ENCODE peak calls at places on chromosome 22, in nine cellular contexts. A is prostate gland, S is suprapubic skin, J is upper lobe of left lung, X is spleen, D is HCT116, Z is K562, N is Panc1, U is GM23338. G is an unnamed sample.

GRCh38 chr22:17547995-17548755 is 15.1 kb upstream of the SLC25A18 start:
- DNase-seq in A (no peak), S (no peak), J (no peak), X (no peak), D (no peak), Z (peak; percentile 20), N (no peak), U (no peak), G (no peak)

GRCh38 chr22:17108256-17109112 is 12.7 kb downstream of the TMEM121B start:
- DNase-seq in A (no peak), S (no peak), J (no peak), X (peak; percentile 81), D (no peak), Z (no peak), N (no peak), U (no peak), G (no peak)

GRCh38 chr22:47337161-47337621 is 574.7 kb downstream of the TBC1D22A start:
- DNase-seq in A (peak; percentile 59), S (no peak), J (no peak), X (no peak), D (peak; percentile 76), Z (peak; percentile 4), N (peak; percentile 65), U (no peak), G (peak; percentile 56)

GRCh38 chr22:29665486-29665885 is 54.3 kb upstream of the CABP7 start:
- DNase-seq in A (no peak), S (no peak), J (no peak), X (no peak), D (no peak), Z (no peak), N (no peak), U (no peak), G (no peak)

GRCh38 chr22:25027052-25027525 is 74.6 kb downstream of the KIAA1671 start:
- DNase-seq in A (no peak), S (no peak), J (no peak), X (no peak), D (no peak), Z (no peak), N (no peak), U (no peak), G (no peak)

GRCh38 chr22:35894937-35895708 is 133.5 kb downstream of the RBFOX2 start:
- DNase-seq in A (peak; percentile 51), S (no peak), J (no peak), X (no peak), D (no peak), Z (no peak), N (no peak), U (no peak), G (peak; percentile 45)

GRCh38 chr22:17969732-17970131 is 54.6 kb downstream of the MICAL3 start:
- DNase-seq in A (no peak), S (no peak), J (no peak), X (peak; percentile 54), D (no peak), Z (no peak), N (no peak), U (no peak), G (no peak)

GRCh38 chr22:22460060-22460459 is 48.5 kb downstream of the ZNF280B start:
- DNase-seq in A (no peak), S (no peak), J (no peak), X (no peak), D (no peak), Z (no peak), N (no peak), U (no peak), G (no peak)

GRCh38 chr22:41576877-41577276 is 12.8 kb downstream of the PMM1 start:
- DNase-seq in A (no peak), S (no peak), J (peak; percentile 32), X (no peak), D (peak; percentile 35), Z (peak; percentile 78), N (no peak), U (peak; percentile 95), G (no peak)

GRCh38 chr22:17948101-17948500 is 76.3 kb downstream of the MICAL3 start:
- DNase-seq in A (no peak), S (no peak), J (peak; percentile 17), X (no peak), D (no peak), Z (no peak), N (no peak), U (no peak), G (no peak)

GRCh38 chr22:30705710-30706651 is 11.3 kb downstream of the OSBP2 start:
- DNase-seq in A (no peak), S (no peak), J (no peak), X (peak; percentile 22), D (peak; percentile 70), Z (no peak), N (no peak), U (no peak), G (no peak)

GRCh38 chr22:44580176-44580575 is 82.1 kb upstream of the RTL6 start:
- DNase-seq in A (no peak), S (no peak), J (peak; percentile 8), X (peak; percentile 44), D (no peak), Z (no peak), N (no peak), U (no peak), G (no peak)

GRCh38 chr22:23542933-23543332 is 37.2 kb downstream of the IGLL1 start:
- DNase-seq in A (no peak), S (no peak), J (no peak), X (no peak), D (no peak), Z (no peak), N (no peak), U (no peak), G (no peak)

GRCh38 chr22:35376728-35377472 is 4.0 kb upstream of the HMOX1 start:
- DNase-seq in A (peak; percentile 91), S (peak; percentile 97), J (peak; percentile 97), X (peak; percentile 93), D (peak; percentile 83), Z (peak; percentile 95), N (peak; percentile 75), U (peak; percentile 100), G (peak; percentile 95)

GRCh38 chr22:25282346-25282670 is 62.9 kb downstream of the CRYBB2 start:
- DNase-seq in A (no peak), S (no peak), J (no peak), X (no peak), D (no peak), Z (no peak), N (no peak), U (peak; percentile 81), G (no peak)

GRCh38 chr22:28541137-28541536 is 138.5 kb downstream of the TTC28 start:
- DNase-seq in A (no peak), S (no peak), J (no peak), X (no peak), D (no peak), Z (no peak), N (no peak), U (peak; percentile 44), G (no peak)

GRCh38 chr22:47167056-47167455 is 404.6 kb downstream of the TBC1D22A start:
- DNase-seq in A (no peak), S (peak; percentile 25), J (peak; percentile 15), X (peak; percentile 40), D (no peak), Z (no peak), N (no peak), U (no peak), G (peak; percentile 14)

GRCh38 chr22:28943501-28943879 is 60.1 kb downstream of the ZNRF3 start:
- DNase-seq in A (no peak), S (no peak), J (peak; percentile 42), X (no peak), D (no peak), Z (no peak), N (no peak), U (no peak), G (no peak)

DNA sequence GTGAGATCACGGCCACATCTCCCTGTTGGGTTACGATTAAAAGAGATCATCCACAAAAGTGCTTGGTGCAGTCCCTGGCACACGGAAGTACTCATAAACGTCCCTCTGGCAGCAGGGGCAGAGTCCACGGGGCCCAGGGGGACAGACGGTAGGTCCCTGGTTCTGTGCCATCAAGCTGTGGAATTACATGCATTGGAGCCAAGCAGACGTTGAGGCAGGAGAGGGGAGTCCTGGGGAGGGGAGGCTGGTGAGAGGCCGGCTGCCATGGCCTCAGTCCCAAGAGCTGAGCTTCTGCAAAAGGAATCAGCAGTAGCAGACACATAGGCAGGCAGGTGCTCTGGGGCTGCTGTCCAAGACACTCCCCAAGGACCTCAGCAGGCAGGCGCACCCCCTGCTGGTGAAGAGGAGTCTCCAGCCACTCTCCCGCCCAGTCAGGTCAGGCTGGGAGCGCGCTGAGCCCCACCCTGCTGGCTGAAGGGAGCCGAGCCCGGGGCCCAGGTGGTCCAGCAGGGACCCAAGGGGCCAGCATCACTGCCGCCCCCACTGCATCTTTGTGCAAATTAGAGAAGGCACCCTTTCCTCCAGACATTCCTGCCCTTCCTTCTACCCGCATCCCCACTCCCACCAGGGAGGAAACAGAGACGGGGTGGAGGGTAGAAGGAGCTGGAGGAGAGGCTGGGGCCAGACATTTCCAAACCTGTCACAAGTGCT is 7.6 kb upstream of the KCTD17 start:
- DNase-seq in A (peak; percentile 76), S (no peak), J (peak; percentile 87), X (peak; percentile 89), D (peak; percentile 47), Z (peak; percentile 73), N (peak; percentile 24), U (peak; percentile 68), G (peak; percentile 71)
- H3K4me1 ChIP-seq in A (no peaks in the 10 kb centered on the region), S (peaks cover 13% of the 10 kb centered on the region), J (peaks cover 20% of the 10 kb centered on the region), X (peaks cover 24% of the 10 kb centered on the region), D (peaks cover 6% of the 10 kb centered on the region), Z (no peaks in the 10 kb centered on the region), N (no peaks in the 10 kb centered on the region), U (no peaks in the 10 kb centered on the region), G (no peaks in the 10 kb centered on the region)

GRCh38 chr22:45969414-45969799 is 7.6 kb downstream of the WNT7B start:
- DNase-seq in A (no peak), S (no peak), J (no peak), X (no peak), D (no peak), Z (no peak), N (no peak), U (peak; percentile 50), G (no peak)
- TF ChIP-seq CTCF in A (no peak), S (no peak), J (no peak), X (no peak), D (peak; percentile 53), Z (no peak), N (peak; percentile 22), U (peak; percentile 22), G (no peak)

GRCh38 chr22:39530692-39531331 is 1.7 kb downstream of the RPS19BP1 start:
- DNase-seq in A (no peak), S (no peak), J (no peak), X (no peak), D (no peak), Z (peak; percentile 86), N (no peak), U (peak; percentile 89), G (no peak)
- TF ChIP-seq POLR2AphosphoS5 in A (no peak), S (no peak), J (no peak), X (no peak), D (no peak), Z (no peak), N (no peak), U (no peak), G (no peak)

DNA sequence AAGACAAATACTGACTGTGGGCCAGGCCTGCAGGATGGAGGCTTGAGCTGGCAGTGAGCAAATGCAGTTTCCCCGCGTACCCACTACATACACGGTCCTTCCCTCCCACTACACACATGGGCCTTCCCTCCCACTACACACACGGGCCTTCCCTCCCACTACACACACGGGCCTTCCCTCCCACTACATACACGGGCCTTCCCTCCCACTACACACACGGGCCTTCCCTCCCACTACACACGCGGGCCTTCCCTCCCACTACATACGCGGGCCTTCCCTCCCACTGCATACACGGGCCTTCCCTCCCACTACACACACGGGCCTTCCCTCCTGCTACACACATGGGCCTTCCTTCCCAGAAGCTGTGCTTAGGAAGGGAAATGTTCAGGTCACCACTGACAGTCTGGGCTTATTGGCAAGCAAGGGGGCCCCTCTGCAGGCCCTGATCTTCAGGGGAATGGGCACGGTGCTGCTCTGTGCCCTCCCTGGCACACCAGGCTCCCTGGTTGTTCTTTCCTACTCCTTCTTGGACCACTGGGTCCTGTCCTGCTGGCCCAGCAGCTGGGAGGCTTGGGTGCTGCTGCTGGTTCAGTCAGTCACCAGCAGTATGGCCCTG is 10.7 kb downstream of the DNAL4 start:
- DNase-seq in A (no peak), S (no peak), J (no peak), X (no peak), D (no peak), Z (peak; percentile 18), N (no peak), U (no peak), G (no peak)
- H3K4me1 ChIP-seq in A (no peaks in the 10 kb centered on the region), S (peaks cover 20% of the 10 kb centered on the region), J (peaks cover 5% of the 10 kb centered on the region), X (peaks cover 34% of the 10 kb centered on the region), D (no peaks in the 10 kb centered on the region), Z (peaks cover 50% of the 10 kb centered on the region), N (no peaks in the 10 kb centered on the region), U (no peaks in the 10 kb centered on the region), G (no peaks in the 10 kb centered on the region)